ENCODE peak calls at places on chromosome 1, in eight cellular contexts. L, K, P, R, S, J, V and C are unnamed samples.

GRCh38 chr1:966135-966602 is at the start of gene PLEKHN1:
- DNase-seq in V (no peak), R (peak; percentile 63), K (peak; percentile 88), P (no peak), L (no peak), J (no peak), S (peak; percentile 42), C (peak; percentile 81)

GRCh38 chr1:68331117-68331865 is 99.0 kb upstream of the WLS start:
- DNase-seq in V (peak; percentile 8), P (no peak), J (no peak), L (peak; percentile 43), K (no peak), S (no peak), R (no peak), C (no peak)

GRCh38 chr1:39103321-39104157 is 77.4 kb downstream of the NDUFS5 start:
- DNase-seq in P (no peak), R (no peak), K (peak; percentile 49), J (no peak), L (no peak), V (no peak), S (no peak), C (no peak)

GRCh38 chr1:8815582-8816285 is 1.7 kb downstream of the RERE start:
- DNase-seq in V (no peak), J (no peak), K (peak; percentile 44), P (no peak), R (peak; percentile 16), S (no peak), L (no peak), C (no peak)

GRCh38 chr1:221429262-221429661 is 312.6 kb downstream of the DUSP10 start:
- DNase-seq in J (no peak), K (no peak), V (no peak), S (no peak), P (no peak), L (no peak), R (no peak), C (no peak)

GRCh38 chr1:94481473-94481933 is 60.1 kb downstream of the F3 start:
- DNase-seq in V (peak; percentile 34), S (peak; percentile 34), J (no peak), K (peak; percentile 82), L (peak; percentile 41), P (peak; percentile 11), R (peak; percentile 64), C (peak; percentile 82)

GRCh38 chr1:176957603-176958002 is 206.9 kb downstream of the ASTN1 start:
- DNase-seq in P (no peak), V (no peak), L (no peak), R (no peak), J (no peak), K (no peak), S (no peak), C (no peak)

GRCh38 chr1:8598060-8598724 is 219.2 kb downstream of the RERE start:
- DNase-seq in S (no peak), K (no peak), R (peak; percentile 50), L (no peak), J (no peak), P (no peak), V (peak; percentile 73), C (peak; percentile 50)

GRCh38 chr1:197269053-197269452 is 1.0 kb downstream of the CRB1 start:
- DNase-seq in V (peak; percentile 70), S (no peak), K (peak; percentile 32), R (no peak), L (no peak), J (no peak), P (no peak), C (no peak)